ENCODE peak calls at places on chromosome 3, in five cellular contexts. F is effector CD4-positive, alpha-beta T cell; X is cerebellum; T is activated CD8-positive, alpha-beta memory T cell treated with anti-CD3 and anti-CD28 coated beads for 24 hours; C is mucosa of descending colon. V is an unnamed sample.
A peak's percentile ranks its signal among the peaks of the same experiment; 100 is the strongest.

GRCh38 chr3:146163584-146163983 is 2.6 kb upstream of the PLOD2 start:
- DNase-seq in C (no peak), T (no peak), F (no peak), X (no peak), V (no peak)

GRCh38 chr3:172107403-172107802 is 68.0 kb downstream of the FNDC3B start:
- DNase-seq in X (no peak), C (no peak), F (peak; percentile 36), T (peak; percentile 72), V (no peak)

GRCh38 chr3:13348671-13349396 is 71.3 kb downstream of the NUP210 start:
- DNase-seq in T (no peak), F (no peak), X (no peak), C (no peak), V (no peak)

GRCh38 chr3:186870421-186871201 is 28.1 kb downstream of the ADIPOQ start:
- DNase-seq in T (no peak), C (no peak), F (no peak), X (no peak), V (no peak)

GRCh38 chr3:194682651-194683310 is 2.9 kb upstream of the FAM43A start:
- DNase-seq in C (peak; percentile 72), F (peak; percentile 41), T (peak; percentile 81), X (peak; percentile 85), V (no peak)

GRCh38 chr3:115623414-115623868 is at the start of gene GAP43:
- DNase-seq in T (no peak), F (no peak), X (peak; percentile 75), C (no peak), V (no peak)

GRCh38 chr3:23877324-23877980 is 39.3 kb downstream of the NKIRAS1 start:
- DNase-seq in T (no peak), C (no peak), X (no peak), F (no peak), V (no peak)

GRCh38 chr3:71752911-71753715 is 542 bp upstream of the GPR27 start:
- DNase-seq in F (no peak), C (no peak), X (peak; percentile 32), T (no peak), V (no peak)

GRCh38 chr3:98962951-98963350 is 61.5 kb upstream of the DCBLD2 start:
- DNase-seq in F (no peak), T (no peak), C (no peak), X (no peak), V (no peak)

GRCh38 chr3:188439080-188439479 is 285.1 kb downstream of the LPP start:
- DNase-seq in X (no peak), C (no peak), F (peak; percentile 6), T (no peak), V (no peak)

GRCh38 chr3:193960485-193961172 is 175.3 kb upstream of the HES1 start:
- DNase-seq in T (no peak), C (peak; percentile 58), F (no peak), X (no peak), V (no peak)

V was measured in esophagus muscularis mucosa.